ENCODE peak calls at places on chromosomes 5 and 9, in seven cellular contexts. H, Q, N, P, M, C and I are unnamed samples.

GRCh38 chr5:80250801-80251200 is 5.0 kb downstream of the SERINC5 start:
- DNase-seq in H (no peak), Q (no peak), N (no peak), P (no peak), M (no peak), C (no peak), I (no peak)

GRCh38 chr5:55320571-55320970 is 12.8 kb downstream of the MTREX start:
- DNase-seq in H (no peak), Q (no peak), N (no peak), P (no peak), M (no peak), C (no peak), I (no peak)

GRCh38 chr9:123473226-123473625 is 117.2 kb downstream of the CRB2 start:
- DNase-seq in H (no peak), Q (no peak), N (no peak), P (no peak), M (no peak), C (no peak), I (no peak)

GRCh38 chr5:38780316-38780715 is 65.5 kb upstream of the OSMR start:
- DNase-seq in H (no peak), Q (no peak), N (no peak), P (no peak), M (no peak), C (no peak), I (no peak)

GRCh38 chr9:93039456-93039855 is 19.0 kb upstream of the SUSD3 start:
- DNase-seq in H (no peak), Q (no peak), N (no peak), P (no peak), M (no peak), C (no peak), I (no peak)

GRCh38 chr5:72555871-72556270 is 48.7 kb upstream of the ZNF366 start:
- DNase-seq in H (no peak), Q (no peak), N (no peak), P (no peak), M (no peak), C (peak), I (no peak)

GRCh38 chr5:129459485-129460120 is 495 bp upstream of the ADAMTS19 start:
- DNase-seq in H (peak), Q (peak), N (peak), P (peak), M (no peak), C (peak), I (no peak)

GRCh38 chr5:139964266-139964993 is 78.7 kb downstream of the NRG2 start:
- DNase-seq in H (no peak), Q (no peak), N (no peak), P (no peak), M (no peak), C (no peak), I (no peak)

GRCh38 chr9:127852829-127853228 is 1.6 kb downstream of the ENG start:
- DNase-seq in H (no peak), Q (no peak), N (no peak), P (no peak), M (no peak), C (no peak), I (no peak)

GRCh38 chr9:122053546-122053945 is 39.6 kb downstream of the TTLL11 start:
- DNase-seq in H (no peak), Q (no peak), N (no peak), P (no peak), M (no peak), C (no peak), I (no peak)

GRCh38 chr5:56123531-56124243 is 109.4 kb downstream of the ANKRD55 start:
- DNase-seq in H (peak), Q (peak), N (peak), P (no peak), M (no peak), C (peak), I (no peak)

GRCh38 chr5:134115806-134116175 is 1.3 kb downstream of the TCF7 start:
- DNase-seq in H (no peak), Q (no peak), N (peak), P (no peak), M (no peak), C (no peak), I (no peak)

GRCh38 chr5:9653811-9654210 is 23.7 kb upstream of the TAS2R1 start:
- DNase-seq in H (no peak), Q (no peak), N (peak), P (no peak), M (no peak), C (no peak), I (peak)

GRCh38 chr5:143014017-143014651 is 244.0 kb downstream of the ARHGAP26 start:
- DNase-seq in H (peak), Q (no peak), N (peak), P (no peak), M (peak), C (peak), I (no peak)

GRCh38 chr9:133355881-133356357 is 368 bp downstream of the SURF1 start:
- DNase-seq in H (no peak), Q (no peak), N (no peak), P (no peak), M (no peak), C (peak), I (no peak)

GRCh38 chr5:112226215-112226614 is 192.9 kb downstream of the EPB41L4A start:
- DNase-seq in H (no peak), Q (no peak), N (no peak), P (no peak), M (no peak), C (no peak), I (no peak)

GRCh38 chr5:6266671-6267197 is 111.6 kb downstream of the MED10 start:
- DNase-seq in H (no peak), Q (no peak), N (no peak), P (no peak), M (no peak), C (no peak), I (no peak)

GRCh38 chr5:111562566-111562965 is 50.2 kb upstream of the STARD4 start:
- DNase-seq in H (no peak), Q (no peak), N (no peak), P (no peak), M (no peak), C (no peak), I (no peak)